ENCODE peak calls at places on chromosomes 1 and 21, in six cellular contexts. One of them, this sample, is unnamed.
A peak's percentile ranks its signal among the peaks of the same experiment; 100 is the strongest.

GRCh38 chr1:45319761-45320160 is 6.9 kb upstream of the HPDL start:
- DNase-seq in activated CD8-positive, alpha-beta T cell treated with anti-CD3 and anti-CD28 coated beads for 36 hours: no peak
- DNase-seq in fibroblast of pulmonary artery: no peak
- DNase-seq in esophagus squamous epithelium: no peak
- DNase-seq in CD8-positive, alpha-beta T cell: no peak
- DNase-seq in HCT116: no peak
- DNase-seq in this sample: no peak

GRCh38 chr21:42207426-42207825 is 11.5 kb upstream of the ABCG1 start:
- DNase-seq in activated CD8-positive, alpha-beta T cell treated with anti-CD3 and anti-CD28 coated beads for 36 hours: no peak
- DNase-seq in fibroblast of pulmonary artery: no peak
- DNase-seq in esophagus squamous epithelium: no peak
- DNase-seq in CD8-positive, alpha-beta T cell: no peak
- DNase-seq in HCT116: no peak
- DNase-seq in this sample: no peak

GRCh38 chr1:182087951-182088350 is 26.4 kb upstream of the ZNF648 start:
- DNase-seq in activated CD8-positive, alpha-beta T cell treated with anti-CD3 and anti-CD28 coated beads for 36 hours: no peak
- DNase-seq in fibroblast of pulmonary artery: no peak
- DNase-seq in esophagus squamous epithelium: no peak
- DNase-seq in CD8-positive, alpha-beta T cell: no peak
- DNase-seq in HCT116: no peak
- DNase-seq in this sample: no peak

GRCh38 chr1:10761503-10762152 is 34.8 kb downstream of the CASZ1 start:
- DNase-seq in activated CD8-positive, alpha-beta T cell treated with anti-CD3 and anti-CD28 coated beads for 36 hours: no peak
- DNase-seq in fibroblast of pulmonary artery: peak; percentile 9
- DNase-seq in esophagus squamous epithelium: no peak
- DNase-seq in CD8-positive, alpha-beta T cell: no peak
- DNase-seq in HCT116: no peak
- DNase-seq in this sample: no peak

GRCh38 chr1:110310300-110310699 is 28.9 kb upstream of the RBM15 start:
- DNase-seq in activated CD8-positive, alpha-beta T cell treated with anti-CD3 and anti-CD28 coated beads for 36 hours: no peak
- DNase-seq in fibroblast of pulmonary artery: no peak
- DNase-seq in esophagus squamous epithelium: no peak
- DNase-seq in CD8-positive, alpha-beta T cell: no peak
- DNase-seq in HCT116: no peak
- DNase-seq in this sample: no peak

GRCh38 chr1:12040457-12041051 is 21.3 kb downstream of the MIIP start:
- DNase-seq in activated CD8-positive, alpha-beta T cell treated with anti-CD3 and anti-CD28 coated beads for 36 hours: peak; percentile 35
- DNase-seq in fibroblast of pulmonary artery: peak; percentile 87
- DNase-seq in esophagus squamous epithelium: no peak
- DNase-seq in CD8-positive, alpha-beta T cell: no peak
- DNase-seq in HCT116: no peak
- DNase-seq in this sample: peak; percentile 68

GRCh38 chr1:207813946-207814345 is 62.1 kb downstream of the CD46 start:
- DNase-seq in activated CD8-positive, alpha-beta T cell treated with anti-CD3 and anti-CD28 coated beads for 36 hours: no peak
- DNase-seq in fibroblast of pulmonary artery: no peak
- DNase-seq in esophagus squamous epithelium: no peak
- DNase-seq in CD8-positive, alpha-beta T cell: no peak
- DNase-seq in HCT116: no peak
- DNase-seq in this sample: no peak

GRCh38 chr1:40462956-40463590 is 12.8 kb downstream of the ZFP69B start:
- DNase-seq in activated CD8-positive, alpha-beta T cell treated with anti-CD3 and anti-CD28 coated beads for 36 hours: no peak
- DNase-seq in fibroblast of pulmonary artery: peak; percentile 11
- DNase-seq in esophagus squamous epithelium: no peak
- DNase-seq in CD8-positive, alpha-beta T cell: no peak
- DNase-seq in HCT116: no peak
- DNase-seq in this sample: no peak

GRCh38 chr1:230899845-230900251 is 31.5 kb upstream of the C1orf198 start:
- DNase-seq in activated CD8-positive, alpha-beta T cell treated with anti-CD3 and anti-CD28 coated beads for 36 hours: no peak
- DNase-seq in fibroblast of pulmonary artery: peak; percentile 96
- DNase-seq in esophagus squamous epithelium: no peak
- DNase-seq in CD8-positive, alpha-beta T cell: no peak
- DNase-seq in HCT116: no peak
- DNase-seq in this sample: no peak

GRCh38 chr1:184260382-184260781 is 126.4 kb upstream of the C1orf21 start:
- DNase-seq in activated CD8-positive, alpha-beta T cell treated with anti-CD3 and anti-CD28 coated beads for 36 hours: no peak
- DNase-seq in fibroblast of pulmonary artery: peak; percentile 72
- DNase-seq in esophagus squamous epithelium: no peak
- DNase-seq in CD8-positive, alpha-beta T cell: no peak
- DNase-seq in HCT116: no peak
- DNase-seq in this sample: peak; percentile 74

GRCh38 chr1:86753700-86754099 is 49.3 kb downstream of the SH3GLB1 start:
- DNase-seq in activated CD8-positive, alpha-beta T cell treated with anti-CD3 and anti-CD28 coated beads for 36 hours: peak; percentile 39
- DNase-seq in fibroblast of pulmonary artery: no peak
- DNase-seq in esophagus squamous epithelium: no peak
- DNase-seq in CD8-positive, alpha-beta T cell: no peak
- DNase-seq in HCT116: peak; percentile 21
- DNase-seq in this sample: no peak

GRCh38 chr1:222754386-222755139 is 17.6 kb downstream of the FAM177B start:
- DNase-seq in activated CD8-positive, alpha-beta T cell treated with anti-CD3 and anti-CD28 coated beads for 36 hours: no peak
- DNase-seq in fibroblast of pulmonary artery: peak; percentile 94
- DNase-seq in esophagus squamous epithelium: no peak
- DNase-seq in CD8-positive, alpha-beta T cell: no peak
- DNase-seq in HCT116: no peak
- DNase-seq in this sample: peak; percentile 99

GRCh38 chr1:204591473-204592090 is 75.4 kb downstream of the MDM4 start:
- DNase-seq in activated CD8-positive, alpha-beta T cell treated with anti-CD3 and anti-CD28 coated beads for 36 hours: no peak
- DNase-seq in fibroblast of pulmonary artery: peak; percentile 29
- DNase-seq in esophagus squamous epithelium: no peak
- DNase-seq in CD8-positive, alpha-beta T cell: no peak
- DNase-seq in HCT116: no peak
- DNase-seq in this sample: peak; percentile 63

GRCh38 chr1:3577711-3578432 is 33.4 kb downstream of the MEGF6 start:
- DNase-seq in activated CD8-positive, alpha-beta T cell treated with anti-CD3 and anti-CD28 coated beads for 36 hours: no peak
- DNase-seq in fibroblast of pulmonary artery: peak; percentile 78
- DNase-seq in esophagus squamous epithelium: no peak
- DNase-seq in CD8-positive, alpha-beta T cell: no peak
- DNase-seq in HCT116: no peak
- DNase-seq in this sample: no peak

GRCh38 chr1:207314836-207315235 is 6.6 kb upstream of the CD55 start:
- DNase-seq in activated CD8-positive, alpha-beta T cell treated with anti-CD3 and anti-CD28 coated beads for 36 hours: no peak
- DNase-seq in fibroblast of pulmonary artery: no peak
- DNase-seq in esophagus squamous epithelium: no peak
- DNase-seq in CD8-positive, alpha-beta T cell: no peak
- DNase-seq in HCT116: no peak
- DNase-seq in this sample: no peak

GRCh38 chr1:238466459-238466858 is 575.7 kb upstream of the ZP4 start:
- DNase-seq in activated CD8-positive, alpha-beta T cell treated with anti-CD3 and anti-CD28 coated beads for 36 hours: no peak
- DNase-seq in fibroblast of pulmonary artery: no peak
- DNase-seq in esophagus squamous epithelium: no peak
- DNase-seq in CD8-positive, alpha-beta T cell: no peak
- DNase-seq in HCT116: no peak
- DNase-seq in this sample: no peak

GRCh38 chr1:226711976-226712778 is 26.9 kb downstream of the ITPKB start:
- DNase-seq in activated CD8-positive, alpha-beta T cell treated with anti-CD3 and anti-CD28 coated beads for 36 hours: peak; percentile 81
- DNase-seq in fibroblast of pulmonary artery: no peak
- DNase-seq in esophagus squamous epithelium: no peak
- DNase-seq in CD8-positive, alpha-beta T cell: peak; percentile 44
- DNase-seq in HCT116: no peak
- DNase-seq in this sample: no peak

GRCh38 chr1:54996359-54996868 is 2.3 kb upstream of the BSND start:
- DNase-seq in activated CD8-positive, alpha-beta T cell treated with anti-CD3 and anti-CD28 coated beads for 36 hours: peak; percentile 85
- DNase-seq in fibroblast of pulmonary artery: peak; percentile 67
- DNase-seq in esophagus squamous epithelium: no peak
- DNase-seq in CD8-positive, alpha-beta T cell: peak; percentile 66
- DNase-seq in HCT116: peak; percentile 58
- DNase-seq in this sample: peak; percentile 37

GRCh38 chr1:19029191-19030085 is 73.0 kb upstream of the IFFO2 start:
- DNase-seq in activated CD8-positive, alpha-beta T cell treated with anti-CD3 and anti-CD28 coated beads for 36 hours: no peak
- DNase-seq in fibroblast of pulmonary artery: peak; percentile 29
- DNase-seq in esophagus squamous epithelium: no peak
- DNase-seq in CD8-positive, alpha-beta T cell: no peak
- DNase-seq in HCT116: no peak
- DNase-seq in this sample: no peak

GRCh38 chr1:173149887-173150286 is 57.2 kb downstream of the TNFSF4 start:
- DNase-seq in activated CD8-positive, alpha-beta T cell treated with anti-CD3 and anti-CD28 coated beads for 36 hours: no peak
- DNase-seq in fibroblast of pulmonary artery: peak; percentile 97
- DNase-seq in esophagus squamous epithelium: no peak
- DNase-seq in CD8-positive, alpha-beta T cell: no peak
- DNase-seq in HCT116: no peak
- DNase-seq in this sample: peak; percentile 18

GRCh38 chr1:55813619-55814018 is 598.5 kb upstream of the USP24 start:
- DNase-seq in activated CD8-positive, alpha-beta T cell treated with anti-CD3 and anti-CD28 coated beads for 36 hours: no peak
- DNase-seq in fibroblast of pulmonary artery: peak; percentile 96
- DNase-seq in esophagus squamous epithelium: no peak
- DNase-seq in CD8-positive, alpha-beta T cell: no peak
- DNase-seq in HCT116: no peak
- DNase-seq in this sample: no peak

GRCh38 chr1:47592296-47592975 is 154.6 kb downstream of the FOXD2 start:
- DNase-seq in activated CD8-positive, alpha-beta T cell treated with anti-CD3 and anti-CD28 coated beads for 36 hours: no peak
- DNase-seq in fibroblast of pulmonary artery: no peak
- DNase-seq in esophagus squamous epithelium: no peak
- DNase-seq in CD8-positive, alpha-beta T cell: no peak
- DNase-seq in HCT116: no peak
- DNase-seq in this sample: no peak

DNA sequence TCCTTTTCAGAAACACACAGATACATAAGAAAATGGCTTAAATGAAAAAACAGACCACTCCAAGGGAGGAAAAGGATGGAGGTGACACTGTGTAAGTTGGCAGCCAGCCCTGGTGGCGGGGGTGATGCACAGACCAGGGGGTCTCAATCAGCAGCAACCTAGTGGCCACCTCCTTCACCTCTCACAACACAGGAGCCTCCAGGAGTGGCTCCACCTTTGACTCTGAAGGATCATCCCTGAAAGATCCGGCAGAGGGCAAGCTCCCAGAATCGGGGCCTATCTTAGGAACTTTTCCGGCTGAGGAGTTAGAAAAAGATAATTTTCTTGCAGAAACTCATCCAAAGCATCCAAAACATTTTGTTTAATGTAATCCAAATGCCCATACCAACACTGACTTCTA is 51.2 kb upstream of the SMYD2 start:
- DNase-seq in activated CD8-positive, alpha-beta T cell treated with anti-CD3 and anti-CD28 coated beads for 36 hours: no peak
- DNase-seq in fibroblast of pulmonary artery: no peak
- DNase-seq in esophagus squamous epithelium: no peak
- DNase-seq in CD8-positive, alpha-beta T cell: no peak
- DNase-seq in HCT116: no peak
- DNase-seq in this sample: no peak
- TF ChIP-seq CTCF in activated CD8-positive, alpha-beta T cell treated with anti-CD3 and anti-CD28 coated beads for 36 hours: no peak
- TF ChIP-seq CTCF in fibroblast of pulmonary artery: peak; percentile 1
- TF ChIP-seq CTCF in esophagus squamous epithelium: no peak
- TF ChIP-seq CTCF in CD8-positive, alpha-beta T cell: no peak
- TF ChIP-seq CTCF in HCT116: no peak
- TF ChIP-seq CTCF in this sample: no peak

DNA sequence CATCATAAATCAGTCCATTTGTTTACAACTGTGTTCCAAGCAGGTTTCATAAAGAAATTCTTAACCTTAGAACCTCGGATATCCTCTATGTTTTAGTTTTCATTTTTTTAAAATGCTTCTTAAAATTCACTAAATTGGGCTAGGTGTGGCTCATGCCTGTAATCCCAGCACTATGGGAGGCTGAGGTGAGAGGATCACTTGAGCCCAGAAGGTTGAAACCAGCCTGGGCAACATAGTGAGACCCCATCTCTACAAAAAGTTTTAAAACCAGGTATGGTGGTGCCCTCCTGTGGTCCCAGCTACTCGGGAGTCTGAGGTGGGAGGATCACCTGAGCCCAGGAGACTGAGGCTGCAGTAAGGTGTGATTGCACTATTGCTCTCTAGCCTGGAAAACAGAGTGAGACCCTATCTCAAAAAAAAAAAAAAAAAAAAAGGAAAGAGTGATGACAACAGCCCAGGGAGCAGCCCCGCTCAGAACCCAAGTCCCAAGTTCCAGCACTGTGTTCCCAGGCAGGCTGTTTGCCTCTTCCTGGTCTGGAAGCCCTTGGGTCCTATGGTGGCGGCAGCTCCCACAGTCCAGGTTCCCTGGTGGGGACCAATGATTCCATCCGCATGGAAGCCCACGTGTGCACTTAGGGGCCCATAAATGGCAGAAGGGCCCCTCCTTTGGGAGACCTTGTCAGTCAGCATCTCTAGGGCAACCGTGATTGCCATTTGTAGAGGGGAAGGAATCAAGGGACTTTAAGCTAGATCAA is 24.7 kb upstream of the SPSB1 start:
- DNase-seq in activated CD8-positive, alpha-beta T cell treated with anti-CD3 and anti-CD28 coated beads for 36 hours: no peak
- DNase-seq in fibroblast of pulmonary artery: no peak
- DNase-seq in esophagus squamous epithelium: no peak
- DNase-seq in CD8-positive, alpha-beta T cell: no peak
- DNase-seq in HCT116: no peak
- DNase-seq in this sample: no peak
- TF ChIP-seq CTCF in activated CD8-positive, alpha-beta T cell treated with anti-CD3 and anti-CD28 coated beads for 36 hours: no peak
- TF ChIP-seq CTCF in fibroblast of pulmonary artery: no peak
- TF ChIP-seq CTCF in esophagus squamous epithelium: no peak
- TF ChIP-seq CTCF in CD8-positive, alpha-beta T cell: no peak
- TF ChIP-seq CTCF in HCT116: no peak
- TF ChIP-seq CTCF in this sample: no peak

GRCh38 chr21:43935711-43936110 is 70.7 kb downstream of the AGPAT3 start:
- DNase-seq in activated CD8-positive, alpha-beta T cell treated with anti-CD3 and anti-CD28 coated beads for 36 hours: no peak
- DNase-seq in fibroblast of pulmonary artery: no peak
- DNase-seq in esophagus squamous epithelium: no peak
- DNase-seq in CD8-positive, alpha-beta T cell: no peak
- DNase-seq in HCT116: no peak
- DNase-seq in this sample: no peak

GRCh38 chr21:43934716-43935705 is 70.0 kb downstream of the AGPAT3 start:
- DNase-seq in activated CD8-positive, alpha-beta T cell treated with anti-CD3 and anti-CD28 coated beads for 36 hours: no peak
- DNase-seq in fibroblast of pulmonary artery: no peak
- DNase-seq in esophagus squamous epithelium: no peak
- DNase-seq in CD8-positive, alpha-beta T cell: no peak
- DNase-seq in HCT116: no peak
- DNase-seq in this sample: no peak

GRCh38 chr21:43937898-43938309 is 72.9 kb downstream of the AGPAT3 start:
- DNase-seq in activated CD8-positive, alpha-beta T cell treated with anti-CD3 and anti-CD28 coated beads for 36 hours: peak; percentile 43
- DNase-seq in fibroblast of pulmonary artery: no peak
- DNase-seq in esophagus squamous epithelium: no peak
- DNase-seq in CD8-positive, alpha-beta T cell: no peak
- DNase-seq in HCT116: no peak
- DNase-seq in this sample: no peak

GRCh38 chr21:43937051-43937832 is 72.2 kb downstream of the AGPAT3 start:
- DNase-seq in activated CD8-positive, alpha-beta T cell treated with anti-CD3 and anti-CD28 coated beads for 36 hours: no peak
- DNase-seq in fibroblast of pulmonary artery: no peak
- DNase-seq in esophagus squamous epithelium: no peak
- DNase-seq in CD8-positive, alpha-beta T cell: no peak
- DNase-seq in HCT116: no peak
- DNase-seq in this sample: no peak

GRCh38 chr21:43936186-43936967 is 71.4 kb downstream of the AGPAT3 start:
- DNase-seq in activated CD8-positive, alpha-beta T cell treated with anti-CD3 and anti-CD28 coated beads for 36 hours: no peak
- DNase-seq in fibroblast of pulmonary artery: no peak
- DNase-seq in esophagus squamous epithelium: no peak
- DNase-seq in CD8-positive, alpha-beta T cell: no peak
- DNase-seq in HCT116: no peak
- DNase-seq in this sample: no peak
- TF ChIP-seq CTCF in activated CD8-positive, alpha-beta T cell treated with anti-CD3 and anti-CD28 coated beads for 36 hours: no peak
- TF ChIP-seq CTCF in fibroblast of pulmonary artery: no peak
- TF ChIP-seq CTCF in esophagus squamous epithelium: no peak
- TF ChIP-seq CTCF in CD8-positive, alpha-beta T cell: no peak
- TF ChIP-seq CTCF in HCT116: no peak
- TF ChIP-seq CTCF in this sample: no peak

DNA sequence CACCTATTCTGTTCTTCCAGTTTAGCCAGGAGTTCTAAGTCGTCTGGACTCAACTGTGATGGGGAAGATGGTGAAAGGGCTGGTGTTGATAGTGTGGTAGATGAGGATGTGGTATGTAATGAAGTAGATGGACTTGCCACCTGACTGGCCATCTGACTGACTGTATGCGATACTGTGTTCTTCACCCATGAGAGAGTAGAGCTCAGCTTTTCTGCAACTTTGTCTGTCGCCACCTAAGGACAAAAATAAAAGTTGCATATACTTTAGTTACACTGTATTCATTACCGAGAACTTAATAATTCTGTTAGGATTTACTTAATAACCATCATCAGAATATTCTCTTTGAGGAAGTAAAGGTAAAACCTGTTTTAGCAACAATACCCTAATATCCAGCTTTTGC is 48.5 kb downstream of the EVI5 start:
- DNase-seq in activated CD8-positive, alpha-beta T cell treated with anti-CD3 and anti-CD28 coated beads for 36 hours: no peak
- DNase-seq in fibroblast of pulmonary artery: peak; percentile 42
- DNase-seq in esophagus squamous epithelium: no peak
- DNase-seq in CD8-positive, alpha-beta T cell: no peak
- DNase-seq in HCT116: no peak
- DNase-seq in this sample: peak; percentile 6
- TF ChIP-seq CTCF in activated CD8-positive, alpha-beta T cell treated with anti-CD3 and anti-CD28 coated beads for 36 hours: no peak
- TF ChIP-seq CTCF in fibroblast of pulmonary artery: peak; percentile 38
- TF ChIP-seq CTCF in esophagus squamous epithelium: no peak
- TF ChIP-seq CTCF in CD8-positive, alpha-beta T cell: no peak
- TF ChIP-seq CTCF in HCT116: peak; percentile 26
- TF ChIP-seq CTCF in this sample: peak; percentile 57

This sample was measured in HFFc6.